ENCODE peak calls at places on chromosomes 6 and 20, in ten cellular contexts. One of them, this sample, is unnamed.

GRCh38 chr20:59828478-59829414 is 104.7 kb downstream of the SYCP2 start:
- DNase-seq in fibroblast of lung: no peak
- DNase-seq in endothelial cell of umbilical vein: no peak
- DNase-seq in lower lobe of right lung: no peak
- DNase-seq in IMR-90: no peak
- DNase-seq in small intestine: no peak
- DNase-seq in fibroblast of mammary gland: no peak
- DNase-seq in adipocyte: no peak
- DNase-seq in fibroblast of pulmonary artery: no peak
- DNase-seq in CD4-positive, CD25-positive, alpha-beta regulatory T cell: no peak
- DNase-seq in this sample: peak; percentile 49

GRCh38 chr6:26032387-26033131 is 54.7 kb upstream of the HFE start:
- DNase-seq in IMR-90: peak; percentile 38
- DNase-seq in CD4-positive, CD25-positive, alpha-beta regulatory T cell: peak; percentile 44
- DNase-seq in lower lobe of right lung: no peak
- DNase-seq in fibroblast of lung: peak; percentile 78
- DNase-seq in small intestine: no peak
- DNase-seq in endothelial cell of umbilical vein: peak; percentile 68
- DNase-seq in fibroblast of pulmonary artery: peak; percentile 60
- DNase-seq in adipocyte: no peak
- DNase-seq in fibroblast of mammary gland: peak; percentile 35
- DNase-seq in this sample: no peak

GRCh38 chr6:158377866-158378265 is 65.6 kb downstream of the TULP4 start:
- DNase-seq in lower lobe of right lung: no peak
- DNase-seq in adipocyte: peak; percentile 33
- DNase-seq in endothelial cell of umbilical vein: no peak
- DNase-seq in fibroblast of mammary gland: peak; percentile 37
- DNase-seq in small intestine: no peak
- DNase-seq in fibroblast of lung: peak; percentile 43
- DNase-seq in IMR-90: peak; percentile 77
- DNase-seq in fibroblast of pulmonary artery: peak; percentile 8
- DNase-seq in CD4-positive, CD25-positive, alpha-beta regulatory T cell: no peak
- DNase-seq in this sample: no peak

GRCh38 chr20:9150632-9151031 is 81.7 kb downstream of the PLCB4 start:
- DNase-seq in adipocyte: no peak
- DNase-seq in small intestine: no peak
- DNase-seq in fibroblast of mammary gland: no peak
- DNase-seq in lower lobe of right lung: no peak
- DNase-seq in CD4-positive, CD25-positive, alpha-beta regulatory T cell: no peak
- DNase-seq in fibroblast of lung: no peak
- DNase-seq in IMR-90: no peak
- DNase-seq in fibroblast of pulmonary artery: no peak
- DNase-seq in endothelial cell of umbilical vein: no peak
- DNase-seq in this sample: no peak

GRCh38 chr20:20076297-20077065 is 24.1 kb downstream of the CFAP61 start:
- DNase-seq in small intestine: no peak
- DNase-seq in endothelial cell of umbilical vein: no peak
- DNase-seq in lower lobe of right lung: no peak
- DNase-seq in IMR-90: peak; percentile 70
- DNase-seq in CD4-positive, CD25-positive, alpha-beta regulatory T cell: no peak
- DNase-seq in fibroblast of pulmonary artery: peak; percentile 52
- DNase-seq in adipocyte: peak; percentile 36
- DNase-seq in fibroblast of lung: peak; percentile 44
- DNase-seq in fibroblast of mammary gland: peak; percentile 87
- DNase-seq in this sample: no peak

GRCh38 chr20:39880890-39881289 is 808.1 kb downstream of the MAFB start:
- DNase-seq in IMR-90: no peak
- DNase-seq in adipocyte: no peak
- DNase-seq in fibroblast of pulmonary artery: no peak
- DNase-seq in endothelial cell of umbilical vein: peak; percentile 5
- DNase-seq in fibroblast of lung: peak; percentile 58
- DNase-seq in lower lobe of right lung: no peak
- DNase-seq in small intestine: peak; percentile 27
- DNase-seq in CD4-positive, CD25-positive, alpha-beta regulatory T cell: no peak
- DNase-seq in fibroblast of mammary gland: peak; percentile 88
- DNase-seq in this sample: no peak

GRCh38 chr6:6085928-6086668 is 79.4 kb upstream of the NRN1 start:
- DNase-seq in small intestine: no peak
- DNase-seq in fibroblast of mammary gland: no peak
- DNase-seq in lower lobe of right lung: no peak
- DNase-seq in fibroblast of pulmonary artery: no peak
- DNase-seq in endothelial cell of umbilical vein: no peak
- DNase-seq in adipocyte: no peak
- DNase-seq in IMR-90: no peak
- DNase-seq in CD4-positive, CD25-positive, alpha-beta regulatory T cell: no peak
- DNase-seq in fibroblast of lung: no peak
- DNase-seq in this sample: no peak

GRCh38 chr20:1469925-1470571 is 3.4 kb upstream of the NSFL1C start:
- DNase-seq in IMR-90: peak; percentile 100
- DNase-seq in fibroblast of lung: peak; percentile 99
- DNase-seq in small intestine: peak; percentile 98
- DNase-seq in lower lobe of right lung: peak; percentile 81
- DNase-seq in fibroblast of pulmonary artery: peak; percentile 99
- DNase-seq in adipocyte: peak; percentile 93
- DNase-seq in fibroblast of mammary gland: peak; percentile 99
- DNase-seq in endothelial cell of umbilical vein: peak; percentile 97
- DNase-seq in CD4-positive, CD25-positive, alpha-beta regulatory T cell: no peak
- DNase-seq in this sample: peak; percentile 79

GRCh38 chr20:2693286-2693995 is 861 bp downstream of the EBF4 start:
- DNase-seq in fibroblast of lung: peak; percentile 17
- DNase-seq in endothelial cell of umbilical vein: peak; percentile 5
- DNase-seq in CD4-positive, CD25-positive, alpha-beta regulatory T cell: peak; percentile 39
- DNase-seq in small intestine: no peak
- DNase-seq in fibroblast of pulmonary artery: peak; percentile 4
- DNase-seq in fibroblast of mammary gland: no peak
- DNase-seq in IMR-90: no peak
- DNase-seq in lower lobe of right lung: no peak
- DNase-seq in adipocyte: peak; percentile 69
- DNase-seq in this sample: peak; percentile 77

GRCh38 chr6:141551318-141551717 is 581.4 kb upstream of the GJE1 start:
- DNase-seq in fibroblast of lung: no peak
- DNase-seq in endothelial cell of umbilical vein: no peak
- DNase-seq in lower lobe of right lung: no peak
- DNase-seq in IMR-90: no peak
- DNase-seq in CD4-positive, CD25-positive, alpha-beta regulatory T cell: no peak
- DNase-seq in small intestine: no peak
- DNase-seq in fibroblast of pulmonary artery: no peak
- DNase-seq in fibroblast of mammary gland: no peak
- DNase-seq in adipocyte: no peak
- DNase-seq in this sample: no peak

GRCh38 chr6:77474286-77474956 is 11.1 kb upstream of the HTR1B start:
- DNase-seq in CD4-positive, CD25-positive, alpha-beta regulatory T cell: no peak
- DNase-seq in IMR-90: no peak
- DNase-seq in fibroblast of mammary gland: no peak
- DNase-seq in small intestine: no peak
- DNase-seq in fibroblast of pulmonary artery: no peak
- DNase-seq in endothelial cell of umbilical vein: no peak
- DNase-seq in lower lobe of right lung: no peak
- DNase-seq in fibroblast of lung: no peak
- DNase-seq in adipocyte: no peak
- DNase-seq in this sample: no peak

GRCh38 chr20:62555642-62556420 is 80.0 kb upstream of the GATA5 start:
- DNase-seq in fibroblast of mammary gland: no peak
- DNase-seq in small intestine: no peak
- DNase-seq in lower lobe of right lung: no peak
- DNase-seq in IMR-90: no peak
- DNase-seq in fibroblast of pulmonary artery: no peak
- DNase-seq in CD4-positive, CD25-positive, alpha-beta regulatory T cell: no peak
- DNase-seq in adipocyte: no peak
- DNase-seq in endothelial cell of umbilical vein: no peak
- DNase-seq in fibroblast of lung: no peak
- DNase-seq in this sample: no peak
- H3K4me3 ChIP-seq in fibroblast of mammary gland: no peak overlapping the region
- H3K4me3 ChIP-seq in small intestine: no peak overlapping the region
- H3K4me3 ChIP-seq in lower lobe of right lung: no peak overlapping the region
- H3K4me3 ChIP-seq in IMR-90: no peak overlapping the region
- H3K4me3 ChIP-seq in fibroblast of pulmonary artery: no peak overlapping the region
- H3K4me3 ChIP-seq in CD4-positive, CD25-positive, alpha-beta regulatory T cell: no peak overlapping the region
- H3K4me3 ChIP-seq in adipocyte: no peak overlapping the region
- H3K4me3 ChIP-seq in endothelial cell of umbilical vein: no peak overlapping the region
- H3K4me3 ChIP-seq in fibroblast of lung: no peak overlapping the region
- H3K4me3 ChIP-seq in this sample: peak overlapping the region; percentile 17

GRCh38 chr6:113394724-113395123 is 462.4 kb upstream of the MARCKS start:
- DNase-seq in fibroblast of mammary gland: no peak
- DNase-seq in IMR-90: no peak
- DNase-seq in small intestine: no peak
- DNase-seq in fibroblast of pulmonary artery: no peak
- DNase-seq in endothelial cell of umbilical vein: no peak
- DNase-seq in fibroblast of lung: no peak
- DNase-seq in CD4-positive, CD25-positive, alpha-beta regulatory T cell: no peak
- DNase-seq in adipocyte: no peak
- DNase-seq in lower lobe of right lung: no peak
- DNase-seq in this sample: no peak
- H3K4me3 ChIP-seq in fibroblast of mammary gland: no peak overlapping the region
- H3K4me3 ChIP-seq in IMR-90: no peak overlapping the region
- H3K4me3 ChIP-seq in small intestine: no peak overlapping the region
- H3K4me3 ChIP-seq in fibroblast of pulmonary artery: no peak overlapping the region
- H3K4me3 ChIP-seq in endothelial cell of umbilical vein: no peak overlapping the region
- H3K4me3 ChIP-seq in fibroblast of lung: no peak overlapping the region
- H3K4me3 ChIP-seq in CD4-positive, CD25-positive, alpha-beta regulatory T cell: no peak overlapping the region
- H3K4me3 ChIP-seq in adipocyte: no peak overlapping the region
- H3K4me3 ChIP-seq in lower lobe of right lung: no peak overlapping the region
- H3K4me3 ChIP-seq in this sample: no peak overlapping the region

GRCh38 chr6:156977527-156978291 is 200.5 kb downstream of the ARID1B start:
- DNase-seq in fibroblast of lung: peak; percentile 53
- DNase-seq in IMR-90: peak; percentile 47
- DNase-seq in endothelial cell of umbilical vein: no peak
- DNase-seq in CD4-positive, CD25-positive, alpha-beta regulatory T cell: no peak
- DNase-seq in adipocyte: no peak
- DNase-seq in small intestine: no peak
- DNase-seq in fibroblast of mammary gland: peak; percentile 77
- DNase-seq in lower lobe of right lung: no peak
- DNase-seq in fibroblast of pulmonary artery: peak; percentile 44
- DNase-seq in this sample: peak; percentile 86

GRCh38 chr6:156978948-156979347 is 201.8 kb downstream of the ARID1B start:
- DNase-seq in fibroblast of pulmonary artery: no peak
- DNase-seq in adipocyte: no peak
- DNase-seq in endothelial cell of umbilical vein: no peak
- DNase-seq in lower lobe of right lung: no peak
- DNase-seq in CD4-positive, CD25-positive, alpha-beta regulatory T cell: no peak
- DNase-seq in small intestine: no peak
- DNase-seq in fibroblast of lung: no peak
- DNase-seq in IMR-90: no peak
- DNase-seq in fibroblast of mammary gland: no peak
- DNase-seq in this sample: no peak

GRCh38 chr6:156980948-156981347 is 203.8 kb downstream of the ARID1B start:
- DNase-seq in IMR-90: no peak
- DNase-seq in fibroblast of lung: no peak
- DNase-seq in endothelial cell of umbilical vein: no peak
- DNase-seq in small intestine: no peak
- DNase-seq in fibroblast of mammary gland: no peak
- DNase-seq in fibroblast of pulmonary artery: no peak
- DNase-seq in CD4-positive, CD25-positive, alpha-beta regulatory T cell: no peak
- DNase-seq in adipocyte: no peak
- DNase-seq in lower lobe of right lung: no peak
- DNase-seq in this sample: no peak

GRCh38 chr6:156982168-156982567 is 205.0 kb downstream of the ARID1B start:
- DNase-seq in fibroblast of lung: no peak
- DNase-seq in CD4-positive, CD25-positive, alpha-beta regulatory T cell: no peak
- DNase-seq in small intestine: no peak
- DNase-seq in IMR-90: no peak
- DNase-seq in lower lobe of right lung: no peak
- DNase-seq in adipocyte: no peak
- DNase-seq in endothelial cell of umbilical vein: no peak
- DNase-seq in fibroblast of mammary gland: no peak
- DNase-seq in fibroblast of pulmonary artery: no peak
- DNase-seq in this sample: no peak

DNA sequence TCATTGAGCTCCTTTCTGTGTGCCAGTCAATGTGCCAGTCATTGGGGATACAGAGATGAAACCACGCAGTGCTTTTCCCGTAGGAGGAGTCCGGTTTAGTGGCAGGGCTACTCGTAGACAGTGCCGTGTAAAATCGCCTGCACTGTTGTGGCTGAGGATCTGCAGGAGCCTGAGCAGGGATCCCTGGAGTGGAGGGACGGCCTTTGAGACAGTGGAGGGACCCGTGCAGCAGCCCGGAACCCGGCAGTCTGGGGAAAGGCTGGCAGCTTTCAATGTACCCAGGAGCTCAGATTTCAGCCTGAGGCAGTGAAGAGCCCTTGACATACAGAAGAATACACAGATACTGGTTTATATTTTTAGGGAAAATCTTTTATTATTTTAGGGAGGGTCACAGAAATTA is 203.3 kb downstream of the ARID1B start:
- DNase-seq in fibroblast of pulmonary artery: no peak
- DNase-seq in fibroblast of mammary gland: no peak
- DNase-seq in adipocyte: peak; percentile 53
- DNase-seq in CD4-positive, CD25-positive, alpha-beta regulatory T cell: no peak
- DNase-seq in IMR-90: no peak
- DNase-seq in lower lobe of right lung: no peak
- DNase-seq in fibroblast of lung: no peak
- DNase-seq in small intestine: no peak
- DNase-seq in endothelial cell of umbilical vein: no peak
- DNase-seq in this sample: no peak
- H3K4me3 ChIP-seq in fibroblast of pulmonary artery: no peak overlapping the region
- H3K4me3 ChIP-seq in fibroblast of mammary gland: no peak overlapping the region
- H3K4me3 ChIP-seq in adipocyte: no peak overlapping the region
- H3K4me3 ChIP-seq in CD4-positive, CD25-positive, alpha-beta regulatory T cell: no peak overlapping the region
- H3K4me3 ChIP-seq in IMR-90: no peak overlapping the region
- H3K4me3 ChIP-seq in lower lobe of right lung: no peak overlapping the region
- H3K4me3 ChIP-seq in fibroblast of lung: no peak overlapping the region
- H3K4me3 ChIP-seq in small intestine: no peak overlapping the region
- H3K4me3 ChIP-seq in endothelial cell of umbilical vein: no peak overlapping the region
- H3K4me3 ChIP-seq in this sample: no peak overlapping the region

GRCh38 chr6:169160855-169161560 is 92.6 kb downstream of the THBS2 start:
- DNase-seq in CD4-positive, CD25-positive, alpha-beta regulatory T cell: no peak
- DNase-seq in lower lobe of right lung: no peak
- DNase-seq in endothelial cell of umbilical vein: no peak
- DNase-seq in IMR-90: no peak
- DNase-seq in fibroblast of mammary gland: no peak
- DNase-seq in fibroblast of lung: no peak
- DNase-seq in small intestine: no peak
- DNase-seq in fibroblast of pulmonary artery: no peak
- DNase-seq in adipocyte: no peak
- DNase-seq in this sample: no peak

GRCh38 chr6:169161572-169162167 is 92.0 kb downstream of the THBS2 start:
- DNase-seq in CD4-positive, CD25-positive, alpha-beta regulatory T cell: no peak
- DNase-seq in IMR-90: peak; percentile 43
- DNase-seq in fibroblast of mammary gland: no peak
- DNase-seq in fibroblast of lung: no peak
- DNase-seq in small intestine: no peak
- DNase-seq in fibroblast of pulmonary artery: no peak
- DNase-seq in adipocyte: no peak
- DNase-seq in lower lobe of right lung: no peak
- DNase-seq in endothelial cell of umbilical vein: no peak
- DNase-seq in this sample: no peak

GRCh38 chr6:169164451-169164850 is 89.2 kb downstream of the THBS2 start:
- DNase-seq in small intestine: no peak
- DNase-seq in endothelial cell of umbilical vein: no peak
- DNase-seq in adipocyte: no peak
- DNase-seq in CD4-positive, CD25-positive, alpha-beta regulatory T cell: no peak
- DNase-seq in fibroblast of mammary gland: peak; percentile 31
- DNase-seq in IMR-90: no peak
- DNase-seq in lower lobe of right lung: no peak
- DNase-seq in fibroblast of pulmonary artery: no peak
- DNase-seq in fibroblast of lung: no peak
- DNase-seq in this sample: peak; percentile 57

GRCh38 chr6:169162968-169163903 is 90.4 kb downstream of the THBS2 start:
- DNase-seq in lower lobe of right lung: no peak
- DNase-seq in fibroblast of mammary gland: peak; percentile 100
- DNase-seq in IMR-90: peak; percentile 99
- DNase-seq in CD4-positive, CD25-positive, alpha-beta regulatory T cell: no peak
- DNase-seq in fibroblast of pulmonary artery: peak; percentile 98
- DNase-seq in endothelial cell of umbilical vein: peak; percentile 53
- DNase-seq in fibroblast of lung: peak; percentile 99
- DNase-seq in small intestine: no peak
- DNase-seq in adipocyte: peak; percentile 97
- DNase-seq in this sample: peak; percentile 74

GRCh38 chr6:169162249-169162967 is 91.2 kb downstream of the THBS2 start:
- DNase-seq in small intestine: no peak
- DNase-seq in fibroblast of pulmonary artery: no peak
- DNase-seq in lower lobe of right lung: no peak
- DNase-seq in IMR-90: no peak
- DNase-seq in fibroblast of lung: no peak
- DNase-seq in adipocyte: no peak
- DNase-seq in fibroblast of mammary gland: no peak
- DNase-seq in CD4-positive, CD25-positive, alpha-beta regulatory T cell: no peak
- DNase-seq in endothelial cell of umbilical vein: no peak
- DNase-seq in this sample: no peak
- H3K4me3 ChIP-seq in small intestine: no peak overlapping the region
- H3K4me3 ChIP-seq in fibroblast of pulmonary artery: peak overlapping the region; percentile 21
- H3K4me3 ChIP-seq in lower lobe of right lung: no peak overlapping the region
- H3K4me3 ChIP-seq in IMR-90: no peak overlapping the region
- H3K4me3 ChIP-seq in fibroblast of lung: no peak overlapping the region
- H3K4me3 ChIP-seq in adipocyte: peak overlapping the region; percentile 47
- H3K4me3 ChIP-seq in fibroblast of mammary gland: peak overlapping the region; percentile 15
- H3K4me3 ChIP-seq in CD4-positive, CD25-positive, alpha-beta regulatory T cell: no peak overlapping the region
- H3K4me3 ChIP-seq in endothelial cell of umbilical vein: no peak overlapping the region
- H3K4me3 ChIP-seq in this sample: no peak overlapping the region